ENCODE peak calls at places on chromosomes 2 and 18, in eight cellular contexts. I is K562, N is Peyer's patch, T is body of pancreas, Z is IMR-90, A is breast epithelium, U is thyroid gland, Y is right lobe of liver. R is an unnamed sample.
A peak's percentile ranks its signal among the peaks of the same experiment; 100 is the strongest.

GRCh38 chr18:63869851-63870250 is 17.7 kb upstream of the SERPINB2 start:
- DNase-seq in I (no peak), N (no peak), T (no peak), Z (peak; percentile 45), A (no peak), U (no peak), Y (no peak), R (no peak)

GRCh38 chr18:38359258-38359657 is 793.7 kb upstream of the CELF4 start:
- DNase-seq in I (no peak), N (no peak), T (no peak), Z (no peak), A (no peak), U (no peak), Y (no peak), R (no peak)

GRCh38 chr2:181189932-181190331 is 209.5 kb downstream of the UBE2E3 start:
- DNase-seq in I (no peak), N (no peak), T (no peak), Z (no peak), A (no peak), U (no peak), Y (no peak), R (no peak)

GRCh38 chr2:28447943-28448737 is 47.7 kb upstream of the PLB1 start:
- DNase-seq in I (no peak), N (no peak), T (peak; percentile 32), Z (peak; percentile 91), A (no peak), U (no peak), Y (no peak), R (no peak)

GRCh38 chr18:80233201-80233835 is 14.0 kb downstream of the PARD6G start:
- DNase-seq in I (no peak), N (no peak), T (no peak), Z (no peak), A (no peak), U (no peak), Y (no peak), R (no peak)

GRCh38 chr2:217853301-217853881 is 149.4 kb downstream of the TNS1 start:
- DNase-seq in I (no peak), N (no peak), T (peak; percentile 55), Z (peak; percentile 69), A (no peak), U (no peak), Y (no peak), R (no peak)

GRCh38 chr2:225100856-225101294 is 58.6 kb upstream of the DOCK10 start:
- DNase-seq in I (peak; percentile 1), N (no peak), T (no peak), Z (peak; percentile 97), A (no peak), U (no peak), Y (no peak), R (no peak)

GRCh38 chr18:75358928-75359327 is 68.6 kb downstream of the SMIM21 start:
- DNase-seq in I (no peak), N (no peak), T (no peak), Z (no peak), A (no peak), U (no peak), Y (no peak), R (no peak)

DNA sequence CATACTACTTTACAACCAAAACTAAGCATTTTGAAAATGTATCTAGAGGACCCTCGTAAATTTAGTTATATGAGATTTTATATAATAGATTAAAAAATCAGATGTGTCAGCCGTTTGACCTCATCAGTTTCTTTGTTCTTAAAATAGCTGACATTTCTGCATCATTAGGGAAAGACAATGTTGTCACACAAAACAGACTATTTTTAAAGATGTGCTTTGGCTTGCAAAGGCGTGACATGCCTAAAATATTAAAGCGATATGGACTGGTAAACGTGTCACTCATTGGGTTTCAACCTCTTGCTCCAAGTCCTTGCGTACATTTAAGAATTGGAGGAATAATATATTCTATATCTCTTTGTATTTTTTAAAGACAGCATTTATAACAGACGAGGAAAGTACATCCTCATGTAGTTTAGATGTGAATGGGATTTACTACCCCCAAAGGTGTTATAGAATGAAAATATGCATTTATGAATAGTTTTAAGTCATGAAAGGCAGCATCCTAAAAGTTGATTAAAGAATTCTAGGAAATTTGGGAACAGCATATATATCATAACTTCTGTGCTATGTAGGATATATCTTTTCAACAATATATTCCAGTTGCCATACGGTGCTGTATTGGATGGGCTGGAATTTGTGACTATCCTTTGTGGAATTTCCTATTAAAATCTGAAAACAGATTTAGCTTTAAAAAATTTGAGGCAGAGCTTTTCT is 3.8 kb downstream of the MYL12A start:
- DNase-seq in I (no peak), N (no peak), T (no peak), Z (no peak), A (no peak), U (no peak), Y (no peak), R (no peak)
- TF ChIP-seq POLR2A in I (peak; percentile 68), N (no peak), T (no peak), Z (no peak), A (no peak), U (no peak), Y (no peak), R (no peak)

GRCh38 chr2:190810981-190811587 is 69.5 kb upstream of the GLS start:
- DNase-seq in I (no peak), N (no peak), T (no peak), Z (no peak), A (no peak), U (no peak), Y (no peak), R (no peak)

GRCh38 chr2:190805843-190806242 is 74.8 kb upstream of the GLS start:
- DNase-seq in I (no peak), N (no peak), T (no peak), Z (no peak), A (no peak), U (no peak), Y (no peak), R (no peak)

GRCh38 chr2:190812506-190813294 is 67.9 kb upstream of the GLS start:
- DNase-seq in I (no peak), N (no peak), T (no peak), Z (peak; percentile 49), A (no peak), U (no peak), Y (no peak), R (no peak)

GRCh38 chr2:190809876-190810525 is 70.6 kb upstream of the GLS start:
- DNase-seq in I (no peak), N (no peak), T (no peak), Z (no peak), A (no peak), U (no peak), Y (no peak), R (no peak)

GRCh38 chr2:190809139-190809764 is 71.4 kb upstream of the GLS start:
- DNase-seq in I (no peak), N (no peak), T (no peak), Z (no peak), A (no peak), U (no peak), Y (no peak), R (no peak)
- TF ChIP-seq POLR2A in I (no peak), N (no peak), T (no peak), Z (no peak), A (no peak), U (no peak), Y (peak; percentile 59), R (no peak)

DNA sequence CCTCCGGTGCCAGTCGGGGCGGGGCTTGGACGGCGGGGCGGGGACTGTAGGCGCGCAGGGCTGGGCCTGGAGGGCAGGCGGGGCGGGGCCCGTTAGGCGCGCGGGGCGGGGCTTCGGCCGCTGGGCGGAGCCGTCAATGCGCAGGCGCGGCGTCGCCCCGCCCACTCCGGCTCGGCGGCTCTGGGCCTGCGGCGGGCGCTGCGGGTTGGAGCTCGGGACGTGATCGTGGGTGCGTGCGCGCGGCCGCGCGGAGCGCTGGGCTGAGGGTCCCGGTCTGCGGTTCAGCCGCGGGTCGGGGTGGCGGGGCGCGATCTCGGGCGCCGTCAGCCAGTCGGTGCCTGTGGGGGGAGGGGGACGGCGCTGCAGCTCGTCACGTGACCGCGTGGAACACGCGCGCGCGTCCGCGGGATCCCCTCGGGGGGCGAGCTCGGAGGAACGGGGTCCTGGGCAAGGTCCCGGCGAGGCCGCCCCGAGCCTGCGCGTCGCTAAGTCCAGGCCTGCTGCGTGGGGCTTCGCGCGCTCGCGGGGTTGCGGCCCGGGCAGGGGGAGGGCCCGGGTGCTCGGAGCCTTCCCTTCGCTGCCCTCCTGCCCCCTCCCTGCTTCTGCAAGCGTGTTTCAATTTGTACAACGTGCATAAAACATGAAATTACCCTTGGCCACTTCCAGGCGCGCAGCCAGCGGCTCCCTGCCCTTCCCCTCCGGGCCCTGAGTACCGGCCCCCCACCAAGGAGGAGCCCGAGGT is at the start of gene D2HGDH:
- DNase-seq in I (peak; percentile 83), N (peak; percentile 98), T (peak; percentile 94), Z (peak; percentile 67), A (peak; percentile 93), U (peak; percentile 95), Y (peak; percentile 97), R (peak; percentile 96)
- TF ChIP-seq POLR2A in I (peak; percentile 60), N (peak; percentile 68), T (no peak), Z (peak; percentile 47), A (no peak), U (peak; percentile 83), Y (peak; percentile 79), R (peak; percentile 49)

DNA sequence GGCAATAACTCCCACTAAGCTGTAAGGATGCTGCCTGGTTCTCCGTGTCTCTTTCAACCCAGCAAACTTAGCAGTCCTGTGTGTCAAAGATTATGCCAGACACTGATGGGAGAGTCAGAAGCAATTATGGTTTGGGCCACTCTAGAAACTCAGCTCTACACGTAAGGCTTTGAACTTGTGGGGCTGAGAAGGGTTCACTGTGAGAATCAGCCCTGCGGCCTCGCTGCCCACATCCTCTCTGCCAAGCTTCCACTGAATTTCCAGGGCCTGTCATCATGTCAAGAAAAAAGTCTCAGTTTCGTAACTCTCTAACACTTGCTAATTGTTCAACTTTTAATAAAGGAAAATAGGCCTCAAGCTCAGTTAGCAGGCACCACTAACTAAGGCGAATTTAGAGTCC is 308.8 kb upstream of the LYPD1 start:
- DNase-seq in I (no peak), N (no peak), T (no peak), Z (no peak), A (no peak), U (no peak), Y (no peak), R (no peak)
- TF ChIP-seq POLR2A in I (no peak), N (no peak), T (no peak), Z (no peak), A (no peak), U (no peak), Y (no peak), R (no peak)

GRCh38 chr18:59358611-59359575 is at the start of gene LMAN1:
- DNase-seq in I (peak; percentile 92), N (peak; percentile 94), T (peak; percentile 97), Z (peak; percentile 91), A (peak; percentile 89), U (peak; percentile 97), Y (peak; percentile 98), R (peak; percentile 95)
- TF ChIP-seq POLR2A in I (peak; percentile 89), N (no peak), T (peak; percentile 81), Z (peak; percentile 94), A (no peak), U (peak; percentile 65), Y (peak; percentile 51), R (peak; percentile 49)

DNA sequence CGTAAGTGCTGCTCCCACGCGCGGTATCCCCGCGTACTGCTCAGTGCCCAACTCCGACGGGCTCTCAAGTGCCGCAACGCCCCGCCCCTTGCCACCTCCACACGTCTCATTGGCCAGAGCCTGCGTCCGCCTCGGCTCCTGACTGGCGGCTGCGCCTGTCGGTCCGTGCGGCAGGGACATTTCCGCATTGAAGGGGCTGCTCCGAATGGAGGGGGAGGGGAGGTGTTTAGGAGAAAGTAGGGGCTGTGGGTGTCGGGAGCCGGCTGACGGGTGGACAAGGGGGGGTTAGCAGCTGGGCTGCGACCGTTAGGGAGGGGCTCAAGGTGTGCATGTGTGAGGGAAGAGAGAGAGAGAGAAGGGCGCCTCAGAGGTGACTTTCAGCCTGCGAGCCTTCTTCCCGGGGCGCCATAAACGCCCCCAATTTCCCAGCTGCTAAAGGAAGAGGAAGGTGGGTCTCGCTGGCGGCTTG is 877 bp upstream of the UGP2 start:
- DNase-seq in I (peak; percentile 98), N (peak; percentile 99), T (peak; percentile 99), Z (peak; percentile 97), A (peak; percentile 98), U (peak; percentile 99), Y (peak; percentile 100), R (peak; percentile 98)
- TF ChIP-seq POLR2A in I (peak; percentile 97), N (peak; percentile 98), T (peak; percentile 99), Z (peak; percentile 13), A (peak; percentile 98), U (peak; percentile 100), Y (peak; percentile 100), R (peak; percentile 98)